ENCODE peak calls at places on chromosomes 16 and 17, in six cellular contexts. J, L, D, F, U and X are unnamed samples. For H3K36me3, the result is how much of the 10 kb centered on the place peaks cover.

GRCh38 chr17:5840811-5841446 is 229.2 kb upstream of the WSCD1 start:
- DNase-seq in J (no peak), L (no peak), D (no peak), F (no peak), U (no peak), X (peak)

GRCh38 chr16:11562941-11563340 is 23.8 kb downstream of the LITAF start:
- DNase-seq in J (no peak), L (no peak), D (no peak), F (no peak), U (no peak), X (no peak)

GRCh38 chr17:58172369-58173071 is 5.7 kb downstream of the OR4D2 start:
- DNase-seq in J (peak), L (peak), D (peak), F (no peak), U (no peak), X (peak)

GRCh38 chr16:69535123-69536050 is 30.4 kb upstream of the NFAT5 start:
- DNase-seq in J (peak), L (no peak), D (no peak), F (no peak), U (no peak), X (no peak)

GRCh38 chr17:28381141-28381825 is 9.8 kb downstream of the SARM1 start:
- DNase-seq in J (no peak), L (no peak), D (no peak), F (no peak), U (peak), X (no peak)

GRCh38 chr17:77420804-77421634 is 280.2 kb downstream of the SEC14L1 start:
- DNase-seq in J (peak), L (peak), D (peak), F (peak), U (peak), X (peak)

GRCh38 chr17:17502741-17503565 is 6.8 kb upstream of the RASD1 start:
- DNase-seq in J (no peak), L (no peak), D (no peak), F (no peak), U (no peak), X (no peak)

GRCh38 chr17:50199651-50200446 is 1.6 kb downstream of the COL1A1 start:
- DNase-seq in J (peak), L (peak), D (peak), F (peak), U (peak), X (peak)

GRCh38 chr17:65556014-65556909 is 5.2 kb downstream of the AXIN2 start:
- DNase-seq in J (peak), L (peak), D (peak), F (peak), U (peak), X (peak)

GRCh38 chr16:10950393-10950792 is 6.0 kb downstream of the CLEC16A start:
- DNase-seq in J (no peak), L (no peak), D (no peak), F (no peak), U (no peak), X (peak)

GRCh38 chr16:89593841-89594240 is 18.3 kb downstream of the CPNE7 start:
- DNase-seq in J (no peak), L (peak), D (no peak), F (no peak), U (no peak), X (no peak)

GRCh38 chr17:4833941-4834501 is 881 bp downstream of the MINK1 start:
- DNase-seq in J (peak), L (no peak), D (peak), F (no peak), U (peak), X (no peak)

GRCh38 chr17:48153711-48154642 is 46.4 kb downstream of the SNX11 start:
- DNase-seq in J (peak), L (no peak), D (peak), F (no peak), U (peak), X (peak)

GRCh38 chr17:32481193-32481592 is 5.6 kb upstream of the CDK5R1 start:
- DNase-seq in J (no peak), L (no peak), D (no peak), F (no peak), U (no peak), X (no peak)
- H3K36me3 ChIP-seq in J (under half), L (half or more), D (half or more), F (under half), U (half or more), X (half or more)

DNA sequence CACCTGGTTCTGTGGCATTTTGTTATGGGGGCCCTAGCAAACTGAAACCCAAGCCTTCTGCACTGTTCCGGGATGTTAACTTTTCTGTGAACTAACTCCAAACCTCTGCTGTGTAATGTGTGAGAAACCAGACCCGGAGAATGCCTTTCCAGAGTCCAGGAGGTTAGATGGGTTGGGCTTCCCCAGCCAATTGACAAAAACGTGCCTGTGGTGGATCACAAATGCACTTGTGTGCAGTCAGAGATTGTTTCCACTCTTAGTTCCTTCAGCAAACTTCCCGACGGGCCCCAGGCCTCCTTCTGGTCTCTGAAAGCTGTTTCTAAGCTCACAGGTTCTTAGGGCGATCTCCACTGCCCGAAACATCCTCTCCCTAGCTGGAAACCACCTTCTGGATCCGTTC is 13.7 kb upstream of the GGA2 start:
- DNase-seq in J (no peak), L (no peak), D (no peak), F (no peak), U (no peak), X (no peak)
- H3K36me3 ChIP-seq in J (half or more), L (under half), D (half or more), F (under half), U (under half), X (under half)

GRCh38 chr16:30490210-30490609 is 17.7 kb downstream of the ITGAL start:
- DNase-seq in J (no peak), L (no peak), D (no peak), F (peak), U (no peak), X (no peak)

GRCh38 chr16:30494028-30494427 is 21.5 kb downstream of the ITGAL start:
- DNase-seq in J (no peak), L (no peak), D (no peak), F (no peak), U (no peak), X (no peak)

GRCh38 chr16:30491744-30492308 is 19.3 kb downstream of the ITGAL start:
- DNase-seq in J (peak), L (no peak), D (no peak), F (peak), U (no peak), X (no peak)

GRCh38 chr16:30488764-30489595 is 16.4 kb downstream of the ITGAL start:
- DNase-seq in J (no peak), L (no peak), D (no peak), F (no peak), U (peak), X (no peak)

GRCh38 chr16:30491229-30491628 is 18.7 kb downstream of the ITGAL start:
- DNase-seq in J (no peak), L (no peak), D (no peak), F (no peak), U (no peak), X (no peak)
- H3K36me3 ChIP-seq in J (under half), L (half or more), D (half or more), F (under half), U (under half), X (under half)

GRCh38 chr17:39845052-39845976 is 18.8 kb downstream of the IKZF3 start:
- DNase-seq in J (peak), L (no peak), D (no peak), F (no peak), U (peak), X (no peak)

GRCh38 chr17:39846205-39846604 is 17.9 kb downstream of the IKZF3 start:
- DNase-seq in J (no peak), L (no peak), D (no peak), F (no peak), U (no peak), X (no peak)

GRCh38 chr17:39852239-39852638 is 11.9 kb downstream of the IKZF3 start:
- DNase-seq in J (no peak), L (no peak), D (no peak), F (no peak), U (no peak), X (no peak)

DNA sequence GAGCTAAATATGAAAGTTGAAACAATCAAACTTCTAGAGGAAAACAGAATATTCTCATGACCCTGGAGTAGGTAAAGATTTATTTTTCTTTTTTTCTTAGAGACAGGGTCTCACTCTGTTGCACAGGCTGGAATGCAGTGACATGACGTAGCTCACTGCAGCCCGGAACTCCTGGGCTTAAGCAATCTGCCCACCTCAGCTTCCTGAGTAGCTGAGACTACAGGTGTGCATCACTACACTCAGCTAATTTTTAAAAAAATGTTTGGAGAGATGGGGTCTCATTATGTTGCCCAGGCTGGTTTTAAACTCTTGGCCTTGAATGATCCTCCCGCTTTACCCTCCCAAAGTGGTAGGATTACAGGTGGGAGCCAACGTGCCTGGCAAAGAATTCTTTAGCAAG is 15.5 kb downstream of the IKZF3 start:
- DNase-seq in J (no peak), L (no peak), D (peak), F (no peak), U (peak), X (no peak)
- H3K36me3 ChIP-seq in J (under half), L (under half), D (half or more), F (under half), U (under half), X (under half)

GRCh38 chr17:30782206-30782605 is 42.3 kb downstream of the CRLF3 start:
- DNase-seq in J (peak), L (no peak), D (no peak), F (no peak), U (no peak), X (no peak)
- H3K36me3 ChIP-seq in J (under half), L (under half), D (half or more), F (under half), U (under half), X (half or more)

DNA sequence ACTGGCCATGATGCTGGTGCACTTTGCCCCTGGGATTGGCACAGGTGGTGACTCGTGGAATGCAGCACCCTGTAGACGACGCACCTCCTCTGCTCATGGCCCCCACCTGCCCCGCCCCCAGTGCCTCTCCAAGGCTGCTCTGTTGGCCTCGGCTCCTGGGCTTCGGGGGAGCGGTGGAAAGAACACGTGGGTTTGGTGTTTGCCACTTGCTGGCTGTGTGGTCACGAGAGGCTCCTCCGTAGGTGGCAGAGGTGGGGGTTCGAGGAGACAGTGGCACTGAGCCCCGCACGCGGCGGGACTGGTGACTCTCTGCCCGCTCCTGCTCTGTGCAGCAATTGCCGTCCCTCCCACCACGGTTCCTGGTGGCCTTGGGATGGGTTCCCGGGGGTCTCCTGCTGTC is 82.8 kb upstream of the ZNF750 start:
- DNase-seq in J (no peak), L (no peak), D (no peak), F (no peak), U (no peak), X (no peak)
- H3K36me3 ChIP-seq in J (under half), L (under half), D (under half), F (under half), U (under half), X (half or more)

DNA sequence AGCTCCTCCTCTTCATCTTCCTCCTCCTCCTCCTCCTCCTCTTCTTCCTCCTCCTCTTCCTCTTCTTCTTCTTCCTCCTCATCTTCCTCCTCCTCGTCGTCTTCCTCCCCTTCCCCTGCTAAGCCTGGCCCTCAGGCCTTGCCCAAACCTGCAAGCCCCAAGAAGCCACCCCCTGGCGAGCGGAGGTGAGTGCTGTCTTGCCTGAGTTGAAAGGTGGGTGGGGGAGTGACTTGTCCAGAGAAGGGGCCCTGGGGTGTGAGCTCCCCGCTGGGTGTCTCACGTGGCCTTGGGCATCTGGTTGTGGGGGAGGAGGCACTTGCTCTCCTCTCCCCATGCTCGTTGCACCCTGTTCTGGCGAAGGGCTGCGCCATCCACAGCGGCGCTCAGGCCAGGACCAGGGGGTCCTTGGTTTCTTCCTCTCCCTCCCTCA is 8.0 kb downstream of the ELOB start:
- DNase-seq in J (no peak), L (no peak), D (no peak), F (no peak), U (no peak), X (no peak)
- H3K36me3 ChIP-seq in J (half or more), L (half or more), D (half or more), F (under half), U (half or more), X (half or more)

GRCh38 chr17:21301593-21302550 is 17.4 kb downstream of the MAP2K3 start:
- DNase-seq in J (no peak), L (no peak), D (no peak), F (no peak), U (no peak), X (no peak)
- H3K36me3 ChIP-seq in J (half or more), L (half or more), D (under half), F (under half), U (half or more), X (under half)

GRCh38 chr16:83060-83603 is 5.1 kb downstream of the MPG start:
- DNase-seq in J (no peak), L (no peak), D (no peak), F (no peak), U (no peak), X (no peak)
- H3K36me3 ChIP-seq in J (half or more), L (under half), D (under half), F (under half), U (under half), X (under half)